ENCODE peak calls at places on chromosomes 12 and 14, in nine cellular contexts. B is GM04504; L is activated T-cell treated with anti-CD3 and anti-CD28 coated beads, Interleukin-2, amount 50 U/mL, for 72 hours; M is stimulated activated CD8-positive, alpha-beta memory T cell treated with anti-CD3 and anti-CD28 coated beads, Interleukin-12 subunit alpha, Interleukin-12 subunit beta, amount 100 ng/mL, for 1 hour; Q is sciatic nerve; U is activated naive CD4-positive, alpha-beta T cell treated with anti-CD3 and anti-CD28 coated beads, Interleukin-2, amount 50 U/mL, for 72 hours; I is epithelial cell of esophagus; Y is astrocyte of the cerebellum; Z is amniotic stem cell. T is an unnamed sample.

GRCh38 chr12:127162902-127163301 is 1104.1 kb upstream of the TMEM132C start:
- DNase-seq in L (peak), I (peak), M (peak), B (peak), Z (no peak), Q (no peak), Y (no peak), U (peak), T (no peak)

GRCh38 chr12:124578854-124579253 is 11.4 kb upstream of the NCOR2 start:
- DNase-seq in Z (no peak), Q (no peak), U (no peak), M (no peak), B (no peak), L (no peak), I (no peak), Y (no peak), T (no peak)

GRCh38 chr14:40122978-40123648 is 690.9 kb upstream of the FBXO33 start:
- DNase-seq in I (peak), L (no peak), Y (peak), M (no peak), Z (no peak), U (no peak), Q (no peak), B (no peak), T (no peak)

GRCh38 chr12:124841558-124841945 is 22.1 kb downstream of the SCARB1 start:
- DNase-seq in U (no peak), I (no peak), Z (no peak), L (no peak), Q (no peak), B (no peak), Y (no peak), M (no peak), T (no peak)

GRCh38 chr14:33455998-33456397 is 494.9 kb downstream of the EGLN3 start:
- DNase-seq in B (peak), M (no peak), U (no peak), Y (no peak), I (no peak), Z (no peak), Q (no peak), L (no peak), T (no peak)

GRCh38 chr12:131872154-131873046 is 22.0 kb upstream of the ULK1 start:
- DNase-seq in U (no peak), Q (no peak), I (peak), L (no peak), B (peak), Z (peak), M (no peak), Y (no peak), T (no peak)

GRCh38 chr12:39905152-39905551 is 200.7 kb downstream of the SLC2A13 start:
- DNase-seq in Y (peak), U (no peak), Q (peak), I (no peak), L (no peak), M (no peak), B (peak), Z (no peak), T (no peak)

GRCh38 chr14:37340353-37340752 is 142.6 kb downstream of the MIPOL1 start:
- DNase-seq in Y (no peak), B (no peak), M (no peak), U (no peak), Q (no peak), I (no peak), Z (no peak), L (no peak), T (no peak)

GRCh38 chr12:111063296-111064026 is 143.1 kb upstream of the MYL2 start:
- DNase-seq in Q (no peak), I (peak), Y (no peak), L (no peak), U (no peak), Z (no peak), B (no peak), M (no peak), T (no peak)

GRCh38 chr12:120687570-120688289 is 781 bp downstream of the MLEC start:
- DNase-seq in B (no peak), Z (no peak), U (peak), M (no peak), Q (no peak), L (peak), Y (no peak), I (no peak), T (no peak)

GRCh38 chr14:95683793-95684192 is 2.4 kb upstream of the TCL1B start:
- DNase-seq in Q (no peak), Y (no peak), M (no peak), I (peak), B (no peak), Z (no peak), U (no peak), L (peak), T (no peak)

GRCh38 chr12:48782457-48783395 is 6.2 kb downstream of the ADCY6 start:
- DNase-seq in U (no peak), Q (no peak), L (no peak), I (no peak), Z (no peak), Y (no peak), M (no peak), B (no peak), T (no peak)

GRCh38 chr12:91506461-91506860 is 323.8 kb upstream of the DCN start:
- DNase-seq in B (no peak), I (no peak), Q (no peak), Y (no peak), L (no peak), U (no peak), M (no peak), Z (no peak), T (no peak)

GRCh38 chr14:66117600-66117999 is 368.6 kb upstream of the CCDC196 start:
- DNase-seq in B (peak), Y (peak), I (peak), Z (no peak), L (no peak), M (no peak), Q (no peak), U (no peak), T (no peak)

GRCh38 chr12:128267246-128267622 is 264 bp downstream of the TMEM132C start:
- DNase-seq in M (no peak), I (no peak), Q (no peak), Z (no peak), B (no peak), Y (no peak), U (no peak), L (no peak), T (no peak)

GRCh38 chr14:68593806-68594536 is 198.9 kb downstream of the ZFP36L1 start:
- DNase-seq in Y (no peak), Q (no peak), Z (no peak), I (no peak), B (no peak), M (no peak), U (no peak), L (no peak), T (no peak)

GRCh38 chr12:7486512-7486911 is 17.1 kb downstream of the CD163 start:
- DNase-seq in Q (no peak), U (no peak), Z (no peak), B (no peak), I (no peak), M (no peak), Y (no peak), L (no peak), T (no peak)

GRCh38 chr14:89794096-89794495 is 160.4 kb downstream of the EFCAB11 start:
- DNase-seq in I (no peak), B (no peak), Q (peak), Y (no peak), U (no peak), Z (no peak), M (no peak), L (no peak), T (no peak)

GRCh38 chr12:121538699-121539061 is 42.1 kb downstream of the KDM2B start:
- DNase-seq in I (peak), Q (no peak), B (no peak), M (no peak), L (no peak), Y (no peak), U (no peak), Z (no peak), T (no peak)

GRCh38 chr12:24608637-24609285 is 340.1 kb downstream of the BCAT1 start:
- DNase-seq in Y (no peak), L (no peak), B (no peak), Q (no peak), Z (no peak), U (no peak), M (no peak), I (no peak), T (no peak)

GRCh38 chr12:131530427-131530826 is 180.5 kb upstream of the SFSWAP start:
- DNase-seq in U (no peak), I (no peak), Z (no peak), L (no peak), M (no peak), B (no peak), Q (no peak), Y (no peak), T (no peak)

GRCh38 chr12:70049596-70050360 is 193.5 kb upstream of the CNOT2 start:
- DNase-seq in U (no peak), I (peak), L (no peak), M (peak), Y (no peak), Q (no peak), Z (no peak), B (no peak), T (peak)

GRCh38 chr12:2520722-2521246 is 274.0 kb upstream of the FKBP4 start:
- DNase-seq in M (no peak), L (no peak), Y (no peak), I (no peak), B (no peak), Q (no peak), U (no peak), Z (no peak), T (no peak)

GRCh38 chr12:108307006-108307405 is 32.1 kb downstream of the CMKLR1 start:
- DNase-seq in M (no peak), B (peak), U (no peak), Q (no peak), Y (no peak), I (no peak), L (no peak), Z (peak), T (peak)

GRCh38 chr12:33205986-33206385 is 233.6 kb downstream of the SYT10 start:
- DNase-seq in Z (no peak), Q (no peak), M (no peak), U (no peak), L (no peak), I (peak), Y (no peak), B (no peak), T (no peak)

GRCh38 chr12:33357181-33357580 is 82.4 kb downstream of the SYT10 start:
- DNase-seq in M (no peak), U (no peak), I (peak), Z (no peak), Q (no peak), L (no peak), Y (no peak), B (no peak), T (no peak)

GRCh38 chr12:65509953-65510352 is 231.5 kb downstream of the MSRB3 start:
- DNase-seq in M (no peak), L (no peak), B (no peak), U (no peak), Y (no peak), Q (no peak), Z (no peak), I (no peak), T (no peak)

GRCh38 chr12:5348491-5348890 is 83.4 kb upstream of the NTF3 start:
- DNase-seq in U (no peak), I (peak), L (no peak), Z (no peak), Y (no peak), B (no peak), M (no peak), Q (no peak), T (no peak)

T was measured in NK-92 treated with Interleukin-12 subunit alpha and Interleukin-12 subunit beta, amount 100 ng/mL, for 24 hours.